ENCODE peak calls at places on chromosomes 11 and 22, in seven cellular contexts. D is DMS153; F is M059J; A is CD8-positive, alpha-beta memory T cell; H is stimulated activated CD8-positive, alpha-beta memory T cell treated with anti-CD3 and anti-CD28 coated beads, Interleukin-4, amount 100 ng/mL, for 4 hours; X is stimulated activated naive CD8-positive, alpha-beta T cell treated with anti-CD3 and anti-CD28 coated beads, Interleukin-15, Interleukin-2, amounts not matched to agents 100 U/mL and 50 U/mL, for 24 hours; U is amniotic epithelial cell. I is an unnamed sample.

GRCh38 chr22:38298312-38299000 is 18.8 kb downstream of the CSNK1E start:
- DNase-seq in D (no peak), A (peak), H (no peak), F (peak), X (peak), U (peak), I (peak)

GRCh38 chr11:46896719-46897406 is 21.5 kb downstream of the LRP4 start:
- DNase-seq in H (no peak), U (peak), X (no peak), D (peak), F (peak), A (no peak), I (no peak)

GRCh38 chr11:110093407-110094297 is 460 bp downstream of the ZC3H12C start:
- DNase-seq in A (no peak), F (peak), H (no peak), X (peak), D (no peak), U (peak), I (peak)

GRCh38 chr11:10233581-10233980 is 60.4 kb downstream of the SBF2 start:
- DNase-seq in H (no peak), U (peak), X (no peak), A (no peak), F (peak), D (no peak), I (no peak)

GRCh38 chr11:114145166-114145695 is 85.7 kb downstream of the ZBTB16 start:
- DNase-seq in X (no peak), H (no peak), F (no peak), A (no peak), D (no peak), U (peak), I (no peak)

GRCh38 chr11:77966338-77966737 is 28.1 kb downstream of the INTS4 start:
- DNase-seq in H (no peak), F (no peak), U (no peak), X (no peak), D (no peak), A (no peak), I (no peak)

GRCh38 chr22:45226681-45227186 is 14.0 kb downstream of the KIAA0930 start:
- DNase-seq in X (no peak), F (peak), D (peak), H (no peak), A (no peak), U (peak), I (no peak)

GRCh38 chr11:103792981-103793468 is 243.4 kb upstream of the DDI1 start:
- DNase-seq in U (peak), D (no peak), A (no peak), H (no peak), X (no peak), F (no peak), I (no peak)

GRCh38 chr11:69040581-69041260 is 8.0 kb upstream of the TPCN2 start:
- DNase-seq in D (no peak), F (peak), U (peak), H (no peak), X (peak), A (no peak), I (no peak)

GRCh38 chr11:18775492-18776292 is 15.9 kb downstream of the PTPN5 start:
- DNase-seq in D (peak), F (peak), A (peak), U (peak), X (peak), H (peak), I (no peak)

GRCh38 chr11:115067471-115067870 is 389.1 kb downstream of the NXPE2 start:
- DNase-seq in H (no peak), U (no peak), D (no peak), X (no peak), F (no peak), A (no peak), I (no peak)

GRCh38 chr22:37282385-37282677 is at the start of gene CYTH4:
- DNase-seq in A (peak), F (no peak), H (peak), X (peak), U (no peak), D (no peak), I (peak)

GRCh38 chr22:48496987-48497650 is 1330.6 kb downstream of the BRD1 start:
- DNase-seq in U (no peak), X (no peak), H (no peak), A (no peak), D (no peak), F (no peak), I (peak)

GRCh38 chr11:9716275-9717039 is 52.6 kb downstream of the SWAP70 start:
- DNase-seq in D (no peak), A (no peak), U (peak), H (no peak), F (peak), X (no peak), I (no peak)